ENCODE peak calls at places on chromosomes 13 and 19, in six cellular contexts. N, M, D, S, B and T are unnamed samples.

GRCh38 chr19:53553865-53554791 is 16.2 kb downstream of the ZNF331 start:
- DNase-seq in N (peak), M (peak), D (peak), S (peak), B (peak), T (peak)

GRCh38 chr19:6103217-6103644 is 7.1 kb downstream of the RFX2 start:
- DNase-seq in N (no peak), M (no peak), D (no peak), S (peak), B (no peak), T (no peak)

GRCh38 chr13:25179011-25179410 is 6.9 kb upstream of the AMER2 start:
- DNase-seq in N (no peak), M (no peak), D (no peak), S (no peak), B (no peak), T (no peak)

GRCh38 chr19:43738780-43739211 is 16.0 kb downstream of the SMG9 start:
- DNase-seq in N (no peak), M (no peak), D (no peak), S (no peak), B (no peak), T (no peak)

GRCh38 chr19:44745386-44745831 is 3.1 kb upstream of the BCL3 start:
- DNase-seq in N (no peak), M (no peak), D (no peak), S (no peak), B (no peak), T (no peak)

GRCh38 chr19:40803857-40804782 is 5.1 kb downstream of the EGLN2 start:
- DNase-seq in N (peak), M (peak), D (no peak), S (no peak), B (no peak), T (no peak)

GRCh38 chr13:109357751-109358150 is 428.6 kb downstream of the IRS2 start:
- DNase-seq in N (no peak), M (no peak), D (no peak), S (no peak), B (no peak), T (no peak)

GRCh38 chr19:18972301-18972831 is 31.3 kb upstream of the HOMER3 start:
- DNase-seq in N (no peak), M (no peak), D (no peak), S (peak), B (no peak), T (no peak)

GRCh38 chr19:48896191-48896720 is 2.3 kb downstream of the TULP2 start:
- DNase-seq in N (no peak), M (peak), D (no peak), S (no peak), B (no peak), T (peak)

GRCh38 chr13:32267836-32268439 is 47.2 kb downstream of the ZAR1L start:
- DNase-seq in N (peak), M (peak), D (no peak), S (peak), B (peak), T (no peak)

GRCh38 chr13:104683789-104684188 is 1617.6 kb upstream of the SLC10A2 start:
- DNase-seq in N (no peak), M (no peak), D (no peak), S (no peak), B (no peak), T (no peak)

GRCh38 chr13:106110241-106110855 is 425.1 kb downstream of the EFNB2 start:
- DNase-seq in N (no peak), M (no peak), D (no peak), S (no peak), B (no peak), T (no peak)